ENCODE peak calls at places on chromosomes 7 and 10, in eight cellular contexts. F, V, J, R, Z, E, Q and H are unnamed samples.

GRCh38 chr7:23235688-23236280 is 10.8 kb upstream of the GPNMB start:
- DNase-seq in F (no peak), J (no peak), V (no peak), Q (peak), E (no peak), Z (no peak), R (no peak), H (no peak)

GRCh38 chr7:155279787-155280445 is 17.8 kb upstream of the INSIG1 start:
- DNase-seq in V (no peak), R (no peak), Q (no peak), J (no peak), F (no peak), E (no peak), Z (no peak), H (no peak)

GRCh38 chr10:21978191-21978862 is 25.2 kb downstream of the DNAJC1 start:
- DNase-seq in E (no peak), F (no peak), V (no peak), Q (no peak), R (no peak), J (no peak), Z (no peak), H (no peak)

GRCh38 chr7:151125459-151125834 is 39.2 kb downstream of the AGAP3 start:
- DNase-seq in F (peak), E (no peak), R (no peak), V (no peak), Q (no peak), Z (no peak), J (no peak), H (no peak)

GRCh38 chr7:32025381-32026075 is 44.7 kb downstream of the PDE1C start:
- DNase-seq in V (no peak), F (no peak), R (no peak), Z (peak), E (no peak), J (no peak), Q (no peak), H (no peak)

GRCh38 chr7:80763704-80764103 is 125.3 kb downstream of the CD36 start:
- DNase-seq in Q (no peak), R (no peak), V (no peak), E (no peak), F (no peak), J (no peak), Z (no peak), H (no peak)

GRCh38 chr7:143289421-143289820 is 1.3 kb downstream of the CASP2 start:
- DNase-seq in J (peak), E (no peak), V (no peak), F (no peak), Q (no peak), Z (no peak), R (no peak), H (no peak)

GRCh38 chr10:74851834-74852233 is 25.4 kb downstream of the KAT6B start:
- DNase-seq in F (no peak), V (no peak), Z (no peak), J (no peak), Q (no peak), E (no peak), R (no peak), H (no peak)

GRCh38 chr10:11463111-11463510 is 148.3 kb downstream of the USP6NL start:
- DNase-seq in V (no peak), E (no peak), F (no peak), Z (no peak), Q (no peak), J (no peak), R (no peak), H (no peak)

GRCh38 chr7:140639366-140640053 is 1.1 kb downstream of the DENND2A start:
- DNase-seq in Q (peak), Z (no peak), J (no peak), R (no peak), E (no peak), F (no peak), V (no peak), H (no peak)

GRCh38 chr10:80413152-80413996 is 5.0 kb downstream of the PRXL2A start:
- DNase-seq in E (no peak), Q (no peak), J (no peak), V (no peak), Z (no peak), F (no peak), R (no peak), H (no peak)

GRCh38 chr10:124536496-124537050 is 75.0 kb downstream of the LHPP start:
- DNase-seq in Q (no peak), F (no peak), R (no peak), J (no peak), Z (no peak), V (no peak), E (no peak), H (no peak)

GRCh38 chr10:48944171-48944570 is 4.5 kb upstream of the LRRC18 start:
- DNase-seq in V (no peak), Z (no peak), R (no peak), F (no peak), J (no peak), E (no peak), Q (no peak), H (no peak)

GRCh38 chr7:35258125-35258890 is 4.4 kb upstream of the TBX20 start:
- DNase-seq in J (no peak), V (no peak), R (no peak), E (no peak), F (no peak), Q (no peak), Z (no peak), H (no peak)

GRCh38 chr7:32785365-32785764 is 106.2 kb downstream of the KBTBD2 start:
- DNase-seq in Z (peak), Q (no peak), R (no peak), J (no peak), F (no peak), E (no peak), V (no peak), H (no peak)

GRCh38 chr7:151010307-151011096 is 13.8 kb downstream of the ATG9B start:
- DNase-seq in R (no peak), V (no peak), E (peak), J (peak), Q (no peak), F (no peak), Z (no peak), H (no peak)

GRCh38 chr10:17005621-17006566 is 123.7 kb downstream of the CUBN start:
- DNase-seq in Q (no peak), R (no peak), E (no peak), J (no peak), Z (no peak), F (no peak), V (no peak), H (no peak)

GRCh38 chr7:64884913-64885370 is 18.1 kb upstream of the ZNF273 start:
- DNase-seq in E (no peak), J (no peak), R (no peak), V (no peak), Z (no peak), Q (no peak), F (peak), H (no peak)

GRCh38 chr10:80283119-80283518 is 6.3 kb downstream of the MAT1A start:
- DNase-seq in F (no peak), Q (no peak), Z (no peak), E (no peak), R (no peak), J (no peak), V (no peak), H (no peak)

GRCh38 chr7:8290645-8291308 is 28.8 kb upstream of the ICA1 start:
- DNase-seq in V (no peak), Q (no peak), R (no peak), Z (no peak), J (peak), F (peak), E (no peak), H (no peak)